ENCODE peak calls at places on chromosomes 1 and 21, in five cellular contexts. D is breast epithelium, Q is GM12878, Y is esophagus muscularis mucosa, K is suprapubic skin. V is an unnamed sample.
A peak's percentile ranks its signal among the peaks of the same experiment; 100 is the strongest.

GRCh38 chr1:181013144-181013543 is 9.5 kb downstream of the STX6 start:
- DNase-seq in D (no peak), Q (no peak), Y (no peak), K (no peak), V (no peak)

GRCh38 chr1:52614671-52615070 is 12.5 kb downstream of the GPX7 start:
- DNase-seq in D (no peak), Q (no peak), Y (no peak), K (no peak), V (no peak)

GRCh38 chr1:180631197-180631765 is 541 bp upstream of the XPR1 start:
- DNase-seq in D (no peak), Q (peak; percentile 19), Y (no peak), K (no peak), V (no peak)

GRCh38 chr1:198934901-198935301 is 296.1 kb downstream of the PTPRC start:
- DNase-seq in D (no peak), Q (peak; percentile 42), Y (no peak), K (no peak), V (no peak)

GRCh38 chr1:244092293-244093264 is 41.5 kb downstream of the ZBTB18 start:
- DNase-seq in D (peak; percentile 25), Q (no peak), Y (no peak), K (no peak), V (no peak)

GRCh38 chr1:47769983-47770382 is 227.2 kb downstream of the TRABD2B start:
- DNase-seq in D (no peak), Q (no peak), Y (no peak), K (no peak), V (no peak)

GRCh38 chr21:16742116-16742515 is 770.7 kb upstream of the CXADR start:
- DNase-seq in D (peak; percentile 52), Q (no peak), Y (no peak), K (no peak), V (peak; percentile 18)

GRCh38 chr21:46191257-46191685 is 7.0 kb upstream of the SPATC1L start:
- DNase-seq in D (peak; percentile 19), Q (no peak), Y (no peak), K (peak; percentile 82), V (no peak)

GRCh38 chr1:233183226-233184020 is 112.1 kb downstream of the PCNX2 start:
- DNase-seq in D (no peak), Q (no peak), Y (no peak), K (no peak), V (no peak)

GRCh38 chr1:56468472-56468871 is 110.9 kb downstream of the PLPP3 start:
- DNase-seq in D (no peak), Q (no peak), Y (no peak), K (no peak), V (no peak)

GRCh38 chr1:76433528-76433927 is 359.0 kb downstream of the ST6GALNAC3 start:
- DNase-seq in D (no peak), Q (no peak), Y (no peak), K (no peak), V (no peak)

GRCh38 chr1:8355439-8356255 is 37.7 kb downstream of the SLC45A1 start:
- DNase-seq in D (no peak), Q (no peak), Y (no peak), K (no peak), V (no peak)

GRCh38 chr1:3463408-3463811 is 8.9 kb downstream of the ARHGEF16 start:
- DNase-seq in D (no peak), Q (no peak), Y (no peak), K (no peak), V (no peak)

GRCh38 chr21:26177187-26177586 is 6.6 kb upstream of the APP start:
- DNase-seq in D (peak; percentile 33), Q (no peak), Y (no peak), K (no peak), V (no peak)

GRCh38 chr1:6935379-6936307 is 150.4 kb downstream of the CAMTA1 start:
- DNase-seq in D (no peak), Q (no peak), Y (no peak), K (no peak), V (no peak)

GRCh38 chr21:45894107-45894810 is 87.3 kb upstream of the COL6A1 start:
- DNase-seq in D (no peak), Q (no peak), Y (no peak), K (no peak), V (no peak)

GRCh38 chr1:161038523-161039153 is at the start of gene TSTD1:
- DNase-seq in D (peak; percentile 65), Q (no peak), Y (no peak), K (no peak), V (peak; percentile 74)
- TF ChIP-seq POLR2AphosphoS5 in D (no peak), Q (peak; percentile 77), Y (no peak), K (no peak), V (peak; percentile 52)

GRCh38 chr1:226940029-226940805 is at the start of gene COQ8A:
- DNase-seq in D (peak; percentile 99), Q (peak; percentile 97), Y (peak; percentile 100), K (peak; percentile 99), V (peak; percentile 99)
- TF ChIP-seq POLR2AphosphoS5 in D (peak; percentile 71), Q (no peak), Y (peak; percentile 86), K (no peak), V (peak; percentile 90)

GRCh38 chr1:183889095-183889494 is 84.2 kb downstream of the RGL1 start:
- DNase-seq in D (no peak), Q (no peak), Y (peak; percentile 17), K (no peak), V (no peak)
- TF ChIP-seq POLR2AphosphoS5 in D (no peak), Q (no peak), Y (no peak), K (no peak), V (no peak)

GRCh38 chr1:205800470-205800869 is 12.5 kb downstream of the SLC41A1 start:
- DNase-seq in D (no peak), Q (no peak), Y (no peak), K (no peak), V (no peak)

GRCh38 chr1:205800973-205801703 is 11.9 kb downstream of the SLC41A1 start:
- DNase-seq in D (no peak), Q (no peak), Y (no peak), K (no peak), V (peak; percentile 26)

GRCh38 chr1:205804605-205805004 is 8.4 kb downstream of the SLC41A1 start:
- DNase-seq in D (no peak), Q (no peak), Y (no peak), K (no peak), V (no peak)

GRCh38 chr1:205805082-205805711 is 7.8 kb downstream of the SLC41A1 start:
- DNase-seq in D (peak; percentile 63), Q (no peak), Y (no peak), K (no peak), V (no peak)

GRCh38 chr1:205802060-205802459 is 10.9 kb downstream of the SLC41A1 start:
- DNase-seq in D (no peak), Q (no peak), Y (no peak), K (no peak), V (no peak)
- TF ChIP-seq POLR2AphosphoS5 in D (no peak), Q (no peak), Y (no peak), K (no peak), V (no peak)

GRCh38 chr1:161986328-161986727 is 37.3 kb downstream of the OLFML2B start:
- DNase-seq in D (no peak), Q (no peak), Y (no peak), K (no peak), V (no peak)
- TF ChIP-seq POLR2AphosphoS5 in D (no peak), Q (no peak), Y (no peak), K (no peak), V (no peak)

DNA sequence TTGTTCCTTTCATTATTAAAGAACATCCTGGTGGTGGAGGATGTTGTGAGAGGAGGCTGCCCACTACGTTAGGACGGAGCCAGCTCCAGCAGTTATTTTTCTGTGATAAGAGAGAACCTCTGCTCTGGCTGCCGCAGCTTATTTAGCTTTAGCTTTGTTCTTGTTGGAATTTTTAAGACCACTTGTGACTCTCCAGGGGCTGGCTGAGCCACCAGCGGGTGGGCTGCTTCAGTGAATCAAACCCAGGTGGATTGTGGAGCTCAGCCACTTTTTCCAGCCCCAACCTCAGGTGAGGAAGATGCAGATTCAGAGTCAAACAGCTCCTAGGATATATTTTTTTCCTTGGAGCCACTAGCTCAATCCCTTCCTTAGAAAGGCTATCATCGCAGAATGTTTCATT is 83.1 kb upstream of the CTTNBP2NL start:
- DNase-seq in D (no peak), Q (no peak), Y (no peak), K (no peak), V (no peak)
- TF ChIP-seq POLR2AphosphoS5 in D (no peak), Q (no peak), Y (no peak), K (no peak), V (no peak)

GRCh38 chr1:111204211-111204883 is 3.9 kb upstream of the DENND2D start:
- DNase-seq in D (peak; percentile 41), Q (peak; percentile 77), Y (no peak), K (no peak), V (peak; percentile 55)

GRCh38 chr1:111202707-111203623 is 2.5 kb upstream of the DENND2D start:
- DNase-seq in D (no peak), Q (no peak), Y (peak; percentile 83), K (no peak), V (no peak)

GRCh38 chr1:111205724-111206070 is 5.3 kb upstream of the DENND2D start:
- DNase-seq in D (no peak), Q (no peak), Y (no peak), K (no peak), V (no peak)

GRCh38 chr1:111203681-111204210 is 3.3 kb upstream of the DENND2D start:
- DNase-seq in D (peak; percentile 75), Q (peak; percentile 77), Y (peak; percentile 94), K (peak; percentile 90), V (peak; percentile 69)

DNA sequence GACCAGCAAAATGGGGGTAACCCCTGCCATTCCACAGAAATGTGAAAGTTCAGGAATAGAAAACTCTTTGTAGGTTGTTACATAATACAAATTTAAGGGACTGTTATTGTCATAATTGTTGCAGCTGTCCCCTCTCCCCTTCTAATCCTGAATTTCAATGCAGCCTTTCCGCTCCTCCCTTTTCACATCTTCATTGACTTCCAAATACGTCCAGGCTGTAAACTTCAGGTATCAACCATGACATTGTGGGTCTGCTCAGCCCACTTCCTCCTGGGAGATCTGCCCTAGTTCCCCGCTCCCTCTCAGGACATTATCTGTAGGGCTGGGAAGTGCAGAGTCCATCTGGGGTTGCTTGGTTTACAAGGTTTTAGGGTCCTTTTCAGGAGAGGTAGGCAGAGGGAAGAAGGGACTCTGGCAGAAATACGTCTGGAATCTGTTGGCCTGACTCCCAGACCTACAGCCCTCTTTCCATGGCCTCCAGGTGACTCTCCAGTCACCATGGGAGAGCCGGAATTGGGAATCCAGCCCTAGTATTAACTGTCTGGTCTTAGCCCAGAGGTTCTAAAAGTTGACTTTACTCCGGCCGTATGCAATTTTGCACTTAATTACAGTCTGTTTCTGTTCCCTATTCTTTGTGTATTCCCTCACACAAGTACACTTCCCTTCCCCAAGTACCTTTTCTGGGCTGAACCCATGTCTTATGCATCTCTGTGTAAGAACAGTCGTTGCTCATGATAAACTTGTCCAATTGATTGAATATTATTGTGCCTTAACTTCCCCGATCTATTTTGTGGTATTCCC is 4.7 kb upstream of the DENND2D start:
- DNase-seq in D (no peak), Q (no peak), Y (no peak), K (no peak), V (no peak)
- TF ChIP-seq POLR2AphosphoS5 in D (no peak), Q (peak; percentile 64), Y (no peak), K (no peak), V (no peak)

GRCh38 chr1:202143768-202144509 is 598 bp downstream of the ARL8A start:
- DNase-seq in D (no peak), Q (no peak), Y (no peak), K (no peak), V (no peak)
- TF ChIP-seq POLR2AphosphoS5 in D (no peak), Q (no peak), Y (no peak), K (no peak), V (no peak)

V was measured in prostate gland.